ENCODE peak calls at places on chromosomes 11 and 22, in eight cellular contexts. One of them, this sample, is unnamed.

GRCh38 chr22:24969588-24970301 is 17.2 kb downstream of the KIAA1671 start:
- DNase-seq in fibroblast of lung: peak
- DNase-seq in stimulated activated CD4-positive, alpha-beta T cell treated with anti-CD3 and anti-CD28 coated beads, Interleukin-12 subunit alpha, Interleukin-12 subunit beta, amount 100 ng/mL, for 24 hours: no peak
- DNase-seq in activated naive CD8-positive, alpha-beta T cell treated with anti-CD3 and anti-CD28 coated beads, Interleukin-2, amount 50 U/mL, for 24 hours: no peak
- DNase-seq in psoas muscle: peak
- DNase-seq in endothelial cell: peak
- DNase-seq in SW 1271: peak
- DNase-seq in nephron progenitor cell: no peak
- DNase-seq in this sample: no peak

GRCh38 chr11:126282361-126282741 is 542 bp upstream of the TIRAP start:
- DNase-seq in nephron progenitor cell: peak
- DNase-seq in endothelial cell: peak
- DNase-seq in psoas muscle: peak
- DNase-seq in SW 1271: no peak
- DNase-seq in fibroblast of lung: peak
- DNase-seq in stimulated activated CD4-positive, alpha-beta T cell treated with anti-CD3 and anti-CD28 coated beads, Interleukin-12 subunit alpha, Interleukin-12 subunit beta, amount 100 ng/mL, for 24 hours: no peak
- DNase-seq in activated naive CD8-positive, alpha-beta T cell treated with anti-CD3 and anti-CD28 coated beads, Interleukin-2, amount 50 U/mL, for 24 hours: peak
- DNase-seq in this sample: peak

GRCh38 chr11:78138281-78138680 is 1.1 kb downstream of the ALG8 start:
- DNase-seq in psoas muscle: no peak
- DNase-seq in fibroblast of lung: no peak
- DNase-seq in stimulated activated CD4-positive, alpha-beta T cell treated with anti-CD3 and anti-CD28 coated beads, Interleukin-12 subunit alpha, Interleukin-12 subunit beta, amount 100 ng/mL, for 24 hours: no peak
- DNase-seq in endothelial cell: no peak
- DNase-seq in nephron progenitor cell: no peak
- DNase-seq in SW 1271: no peak
- DNase-seq in activated naive CD8-positive, alpha-beta T cell treated with anti-CD3 and anti-CD28 coated beads, Interleukin-2, amount 50 U/mL, for 24 hours: no peak
- DNase-seq in this sample: no peak

GRCh38 chr11:116697011-116697410 is 75.8 kb downstream of the BUD13 start:
- DNase-seq in endothelial cell: peak
- DNase-seq in stimulated activated CD4-positive, alpha-beta T cell treated with anti-CD3 and anti-CD28 coated beads, Interleukin-12 subunit alpha, Interleukin-12 subunit beta, amount 100 ng/mL, for 24 hours: no peak
- DNase-seq in nephron progenitor cell: no peak
- DNase-seq in fibroblast of lung: no peak
- DNase-seq in SW 1271: no peak
- DNase-seq in activated naive CD8-positive, alpha-beta T cell treated with anti-CD3 and anti-CD28 coated beads, Interleukin-2, amount 50 U/mL, for 24 hours: no peak
- DNase-seq in psoas muscle: no peak
- DNase-seq in this sample: no peak

GRCh38 chr11:62805991-62806441 is 776 bp upstream of the NXF1 start:
- DNase-seq in endothelial cell: no peak
- DNase-seq in stimulated activated CD4-positive, alpha-beta T cell treated with anti-CD3 and anti-CD28 coated beads, Interleukin-12 subunit alpha, Interleukin-12 subunit beta, amount 100 ng/mL, for 24 hours: no peak
- DNase-seq in activated naive CD8-positive, alpha-beta T cell treated with anti-CD3 and anti-CD28 coated beads, Interleukin-2, amount 50 U/mL, for 24 hours: peak
- DNase-seq in fibroblast of lung: peak
- DNase-seq in psoas muscle: no peak
- DNase-seq in SW 1271: no peak
- DNase-seq in nephron progenitor cell: no peak
- DNase-seq in this sample: no peak

GRCh38 chr11:90434858-90435257 is 212.0 kb upstream of the CHORDC1 start:
- DNase-seq in SW 1271: no peak
- DNase-seq in endothelial cell: peak
- DNase-seq in psoas muscle: no peak
- DNase-seq in activated naive CD8-positive, alpha-beta T cell treated with anti-CD3 and anti-CD28 coated beads, Interleukin-2, amount 50 U/mL, for 24 hours: no peak
- DNase-seq in fibroblast of lung: no peak
- DNase-seq in nephron progenitor cell: no peak
- DNase-seq in stimulated activated CD4-positive, alpha-beta T cell treated with anti-CD3 and anti-CD28 coated beads, Interleukin-12 subunit alpha, Interleukin-12 subunit beta, amount 100 ng/mL, for 24 hours: no peak
- DNase-seq in this sample: no peak

GRCh38 chr22:40324468-40325305 is 21.6 kb upstream of the ADSL start:
- DNase-seq in activated naive CD8-positive, alpha-beta T cell treated with anti-CD3 and anti-CD28 coated beads, Interleukin-2, amount 50 U/mL, for 24 hours: peak
- DNase-seq in psoas muscle: no peak
- DNase-seq in nephron progenitor cell: no peak
- DNase-seq in endothelial cell: no peak
- DNase-seq in SW 1271: no peak
- DNase-seq in fibroblast of lung: no peak
- DNase-seq in stimulated activated CD4-positive, alpha-beta T cell treated with anti-CD3 and anti-CD28 coated beads, Interleukin-12 subunit alpha, Interleukin-12 subunit beta, amount 100 ng/mL, for 24 hours: no peak
- DNase-seq in this sample: no peak

GRCh38 chr22:42601879-42602465 is 12.7 kb downstream of the POLDIP3 start:
- DNase-seq in activated naive CD8-positive, alpha-beta T cell treated with anti-CD3 and anti-CD28 coated beads, Interleukin-2, amount 50 U/mL, for 24 hours: no peak
- DNase-seq in nephron progenitor cell: no peak
- DNase-seq in stimulated activated CD4-positive, alpha-beta T cell treated with anti-CD3 and anti-CD28 coated beads, Interleukin-12 subunit alpha, Interleukin-12 subunit beta, amount 100 ng/mL, for 24 hours: no peak
- DNase-seq in psoas muscle: no peak
- DNase-seq in fibroblast of lung: no peak
- DNase-seq in endothelial cell: no peak
- DNase-seq in SW 1271: no peak
- DNase-seq in this sample: no peak

GRCh38 chr11:18700375-18700774 is 1.8 kb downstream of the TMEM86A start:
- DNase-seq in nephron progenitor cell: no peak
- DNase-seq in psoas muscle: no peak
- DNase-seq in activated naive CD8-positive, alpha-beta T cell treated with anti-CD3 and anti-CD28 coated beads, Interleukin-2, amount 50 U/mL, for 24 hours: no peak
- DNase-seq in fibroblast of lung: no peak
- DNase-seq in stimulated activated CD4-positive, alpha-beta T cell treated with anti-CD3 and anti-CD28 coated beads, Interleukin-12 subunit alpha, Interleukin-12 subunit beta, amount 100 ng/mL, for 24 hours: no peak
- DNase-seq in SW 1271: no peak
- DNase-seq in endothelial cell: no peak
- DNase-seq in this sample: no peak